ENCODE peak calls at places on chromosome 5, in four cellular contexts. I is B cell, A is HFFc6, S is lower lobe of right lung. C is an unnamed sample.

GRCh38 chr5:143889986-143890385 is 78.0 kb downstream of the HMHB1 start:
- DNase-seq in I (no peak), A (no peak), S (no peak), C (no peak)

GRCh38 chr5:163453705-163454104 is 6.2 kb downstream of the NUDCD2 start:
- DNase-seq in I (no peak), A (peak; percentile 21), S (no peak), C (no peak)

GRCh38 chr5:52922384-52922783 is 66.8 kb upstream of the ITGA2 start:
- DNase-seq in I (no peak), A (peak; percentile 91), S (peak; percentile 49), C (peak; percentile 33)

GRCh38 chr5:98935206-98935605 is 6.4 kb upstream of the CHD1 start:
- DNase-seq in I (no peak), A (no peak), S (no peak), C (no peak)

GRCh38 chr5:170267431-170268152 is 30.0 kb downstream of the LCP2 start:
- DNase-seq in I (peak; percentile 79), A (peak; percentile 52), S (peak; percentile 78), C (peak; percentile 49)

GRCh38 chr5:120734033-120734432 is 269.9 kb downstream of the PRR16 start:
- DNase-seq in I (no peak), A (no peak), S (peak; percentile 24), C (peak; percentile 6)

GRCh38 chr5:178335287-178336030 is 102.9 kb upstream of the PHYKPL start:
- DNase-seq in I (peak; percentile 27), A (no peak), S (no peak), C (no peak)

GRCh38 chr5:78546597-78546996 is 102.0 kb downstream of the LHFPL2 start:
- DNase-seq in I (no peak), A (no peak), S (no peak), C (no peak)

GRCh38 chr5:89729623-89730390 is 679.7 kb downstream of the CETN3 start:
- DNase-seq in I (no peak), A (no peak), S (no peak), C (peak; percentile 9)

GRCh38 chr5:74316064-74316586 is 324.4 kb downstream of the ENC1 start:
- DNase-seq in I (no peak), A (peak; percentile 99), S (no peak), C (peak; percentile 74)

GRCh38 chr5:109225695-109226094 is 184.1 kb downstream of the PJA2 start:
- DNase-seq in I (no peak), A (no peak), S (no peak), C (no peak)

GRCh38 chr5:143064207-143064606 is 294.0 kb downstream of the ARHGAP26 start:
- DNase-seq in I (no peak), A (peak; percentile 10), S (no peak), C (no peak)

GRCh38 chr5:66958984-66959641 is 237.5 kb downstream of the CD180 start:
- DNase-seq in I (no peak), A (peak; percentile 82), S (peak; percentile 57), C (peak; percentile 63)

GRCh38 chr5:88769165-88769564 is 113.8 kb downstream of the MEF2C start:
- DNase-seq in I (no peak), A (peak; percentile 27), S (no peak), C (peak; percentile 66)

GRCh38 chr5:123856736-123857135 is 344.8 kb downstream of the CSNK1G3 start:
- DNase-seq in I (no peak), A (no peak), S (no peak), C (no peak)

GRCh38 chr5:98933446-98934072 is 4.8 kb upstream of the CHD1 start:
- DNase-seq in I (peak; percentile 58), A (no peak), S (no peak), C (no peak)

GRCh38 chr5:1058549-1058945 is 49.9 kb downstream of the NKD2 start:
- DNase-seq in I (no peak), A (no peak), S (no peak), C (no peak)

GRCh38 chr5:151115272-151115905 is 34.6 kb upstream of the TNIP1 start:
- DNase-seq in I (peak; percentile 69), A (peak; percentile 56), S (peak; percentile 82), C (peak; percentile 22)

GRCh38 chr5:108753877-108754276 is 6.2 kb downstream of the FER start:
- DNase-seq in I (no peak), A (peak; percentile 57), S (no peak), C (no peak)

GRCh38 chr5:119286516-119287488 is 69.0 kb upstream of the TNFAIP8 start:
- DNase-seq in I (peak; percentile 14), A (no peak), S (no peak), C (no peak)

GRCh38 chr5:90220554-90220953 is 189.0 kb downstream of the CETN3 start:
- DNase-seq in I (no peak), A (no peak), S (no peak), C (no peak)

GRCh38 chr5:152593388-152593787 is 188.3 kb upstream of the NMUR2 start:
- DNase-seq in I (no peak), A (no peak), S (no peak), C (no peak)

DNA sequence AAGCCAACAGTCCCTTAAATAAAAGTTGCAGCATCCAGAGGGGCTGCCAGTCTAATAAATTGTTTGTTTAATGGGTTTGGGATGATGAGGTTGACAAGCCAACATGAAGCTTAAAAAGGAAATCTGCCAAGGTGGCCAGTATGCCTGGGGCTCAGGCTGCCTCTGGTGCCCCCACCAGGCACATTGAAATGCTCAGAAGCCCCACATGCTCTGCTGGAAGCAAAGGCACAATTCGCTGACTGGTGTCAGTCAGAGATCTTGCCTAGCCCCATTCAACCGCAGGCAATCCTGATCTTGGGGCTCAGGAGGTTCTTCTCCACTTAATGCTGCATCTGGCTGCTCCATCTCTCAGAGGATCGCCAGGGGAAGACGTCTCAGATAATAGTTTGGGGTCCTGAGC is 44.2 kb upstream of the TCERG1 start:
- DNase-seq in I (no peak), A (no peak), S (no peak), C (no peak)
- TF ChIP-seq CTCF in I (no peak), A (no peak), S (no peak), C (no peak)

DNA sequence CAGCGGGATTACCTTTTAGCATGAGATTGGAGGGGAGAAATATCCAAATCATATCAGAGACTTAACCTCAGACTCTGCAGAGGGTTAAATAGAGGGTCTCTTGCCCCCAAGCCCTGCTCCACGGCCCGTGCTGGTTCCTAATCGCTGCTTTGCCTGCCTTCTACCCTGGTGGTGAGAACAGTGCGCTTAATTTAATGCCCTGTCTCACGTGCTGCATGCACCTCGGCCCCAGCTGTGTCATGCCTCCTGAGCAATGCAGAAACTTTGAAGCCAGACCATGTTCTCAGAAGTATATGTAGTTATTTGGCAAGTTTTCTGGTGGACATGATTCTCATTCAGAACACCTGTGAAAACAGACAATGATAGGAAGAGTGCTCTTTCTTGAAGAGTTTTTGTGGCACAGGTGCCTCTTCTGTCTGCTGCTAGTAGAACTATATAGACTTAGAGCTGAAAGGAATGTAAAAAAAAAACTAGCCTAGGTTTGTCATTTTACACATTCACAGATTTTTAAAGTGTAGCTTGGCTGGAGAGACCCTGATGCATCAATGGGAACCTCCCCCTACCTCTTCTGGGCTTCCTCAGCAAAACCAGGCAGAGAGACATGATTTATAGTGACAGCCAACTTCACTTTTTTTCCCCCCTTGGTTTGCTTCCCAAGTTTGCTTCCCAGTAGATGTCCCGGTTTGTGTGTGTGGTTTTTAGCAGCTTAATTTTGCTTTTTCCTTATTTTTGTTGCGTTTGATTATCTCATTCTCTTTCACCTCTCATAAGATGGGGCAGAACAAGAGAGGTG is 1.6 kb downstream of the OTULIN start:
- DNase-seq in I (peak; percentile 65), A (peak; percentile 32), S (no peak), C (no peak)
- TF ChIP-seq CTCF in I (peak; percentile 34), A (peak; percentile 32), S (no peak), C (peak; percentile 20)

GRCh38 chr5:32057157-32058096 is 116.7 kb downstream of the GOLPH3 start:
- DNase-seq in I (no peak), A (no peak), S (no peak), C (no peak)
- TF ChIP-seq CTCF in I (peak; percentile 32), A (peak; percentile 76), S (peak; percentile 14), C (no peak)

GRCh38 chr5:43123887-43124286 is 3.2 kb downstream of the ZNF131 start:
- DNase-seq in I (no peak), A (no peak), S (no peak), C (no peak)

GRCh38 chr5:43117092-43117491 is 3.6 kb upstream of the ZNF131 start:
- DNase-seq in I (no peak), A (no peak), S (no peak), C (no peak)

GRCh38 chr5:43120720-43121564 is at the start of gene ZNF131:
- DNase-seq in I (peak; percentile 95), A (peak; percentile 90), S (peak; percentile 98), C (peak; percentile 92)

GRCh38 chr5:43115968-43116367 is 4.7 kb upstream of the ZNF131 start:
- DNase-seq in I (no peak), A (no peak), S (no peak), C (no peak)

DNA sequence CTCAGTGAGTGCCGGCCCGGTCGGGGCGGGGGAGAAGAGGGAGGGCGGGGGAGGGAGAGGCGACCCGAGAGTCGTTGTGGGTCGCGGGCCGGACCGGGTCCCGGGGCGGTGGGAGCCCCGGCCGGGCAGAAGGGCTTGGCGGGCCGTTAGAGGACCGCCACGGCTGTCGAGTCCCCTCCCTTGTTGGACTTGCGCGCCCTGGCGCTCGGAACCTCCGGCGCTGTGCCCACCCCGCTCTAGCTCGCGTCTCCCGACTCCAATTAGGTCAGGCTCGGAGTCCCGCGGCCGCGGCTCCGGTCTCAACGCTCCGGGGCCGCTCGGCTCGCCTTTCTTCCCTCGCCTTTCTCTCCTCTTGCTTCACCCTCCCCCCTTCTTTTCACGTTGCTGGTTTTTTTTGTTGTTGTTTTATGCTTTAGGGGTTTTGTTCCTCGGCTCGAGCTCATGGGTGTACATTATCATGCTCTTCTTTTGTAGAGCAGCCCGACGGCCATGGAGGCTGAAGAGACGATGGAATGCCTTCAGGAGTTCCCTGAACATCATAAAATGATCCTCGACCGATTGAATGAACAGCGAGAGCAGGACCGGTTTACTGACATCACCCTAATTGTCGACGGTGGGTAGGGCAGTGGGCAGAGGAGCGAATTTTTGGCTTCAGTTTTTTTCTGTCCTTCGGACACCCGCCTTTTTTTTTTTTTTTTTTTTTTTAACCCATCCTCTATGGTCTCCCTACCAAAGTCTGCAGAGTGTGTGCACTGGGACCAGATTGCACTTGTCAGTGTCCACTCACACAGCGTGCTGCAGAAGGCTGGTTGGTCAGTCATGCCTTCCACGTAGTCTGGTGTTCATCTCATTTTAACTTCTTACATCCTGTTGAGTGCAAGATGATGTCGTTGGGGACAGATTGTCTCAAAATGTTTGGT is 1.1 kb downstream of the ZNF131 start:
- DNase-seq in I (no peak), A (peak; percentile 65), S (no peak), C (no peak)
- TF ChIP-seq CTCF in I (no peak), A (peak; percentile 15), S (peak; percentile 3), C (no peak)

C was measured in astrocyte of the cerebellum.